ENCODE peak calls at places on chromosomes 16 and 17, in ten cellular contexts. X is activated naive CD4-positive, alpha-beta T cell; C is GM04503; E is naive B cell; L is amniotic stem cell; K is HS-5; S is T-helper 17 cell; D is mesothelial cell of epicardium; I is stimulated activated CD8-positive, alpha-beta memory T cell treated with anti-CD3 and anti-CD28 coated beads, Interleukin-4, amount 100 ng/mL, for 4 hours; O is ELR. Q is an unnamed sample.

GRCh38 chr17:5780476-5780875 is 196.2 kb upstream of the NLRP1 start:
- DNase-seq in X (no peak), C (no peak), E (no peak), L (peak), K (peak), S (no peak), D (no peak), I (no peak), O (peak), Q (no peak)

GRCh38 chr17:70492368-70492767 is 323.0 kb downstream of the KCNJ2 start:
- DNase-seq in X (no peak), C (no peak), E (no peak), L (no peak), K (no peak), S (no peak), D (no peak), I (no peak), O (no peak), Q (no peak)

GRCh38 chr16:74092336-74092735 is 204.3 kb upstream of the PSMD7 start:
- DNase-seq in X (no peak), C (no peak), E (no peak), L (no peak), K (no peak), S (no peak), D (no peak), I (no peak), O (no peak), Q (no peak)

GRCh38 chr17:27419156-27419555 is 37.1 kb upstream of the KSR1 start:
- DNase-seq in X (no peak), C (no peak), E (no peak), L (no peak), K (no peak), S (no peak), D (no peak), I (no peak), O (no peak), Q (no peak)

GRCh38 chr16:49608095-49608494 is 234.5 kb downstream of the C16orf78 start:
- DNase-seq in X (no peak), C (no peak), E (no peak), L (no peak), K (no peak), S (no peak), D (peak), I (no peak), O (no peak), Q (no peak)

GRCh38 chr16:4266372-4266771 is 6.5 kb downstream of the TFAP4 start:
- DNase-seq in X (no peak), C (no peak), E (no peak), L (no peak), K (no peak), S (no peak), D (no peak), I (no peak), O (no peak), Q (no peak)

GRCh38 chr17:47891545-47892088 is 4.4 kb upstream of the SP2 start:
- DNase-seq in X (no peak), C (no peak), E (no peak), L (no peak), K (no peak), S (no peak), D (no peak), I (no peak), O (no peak), Q (no peak)

GRCh38 chr16:67535201-67535600 is 6.6 kb downstream of the RIPOR1 start:
- DNase-seq in X (no peak), C (no peak), E (no peak), L (no peak), K (no peak), S (no peak), D (no peak), I (no peak), O (no peak), Q (no peak)

GRCh38 chr17:22300731-22301352 is 608.5 kb downstream of the KCNJ18 start:
- DNase-seq in X (no peak), C (no peak), E (no peak), L (no peak), K (no peak), S (no peak), D (no peak), I (no peak), O (no peak), Q (no peak)